ENCODE peak calls at places on chromosomes 6 and 20, in six cellular contexts. W is stomach, I is BE2C, Y is left ventricle myocardium inferior, F is body of pancreas, D is upper lobe of left lung. U is an unnamed sample.

GRCh38 chr6:118719351-118720124 is 68.1 kb upstream of the CEP85L start:
- DNase-seq in W (no peak), I (no peak), Y (no peak), F (no peak), D (no peak), U (no peak)

GRCh38 chr20:573414-574296 is 30.1 kb upstream of the CSNK2A1 start:
- DNase-seq in W (no peak), I (no peak), Y (no peak), F (no peak), D (no peak), U (no peak)

GRCh38 chr6:154683756-154684523 is 49.3 kb upstream of the SCAF8 start:
- DNase-seq in W (no peak), I (no peak), Y (no peak), F (no peak), D (no peak), U (no peak)

GRCh38 chr20:46599227-46599987 is 49.0 kb upstream of the OCSTAMP start:
- DNase-seq in W (no peak), I (no peak), Y (no peak), F (no peak), D (no peak), U (no peak)

GRCh38 chr6:129753422-129753821 is 43.4 kb upstream of the ARHGAP18 start:
- DNase-seq in W (no peak), I (no peak), Y (no peak), F (peak), D (no peak), U (no peak)

GRCh38 chr20:4455301-4455701 is 266.4 kb upstream of the PRND start:
- DNase-seq in W (no peak), I (no peak), Y (no peak), F (no peak), D (no peak), U (no peak)

GRCh38 chr6:125995972-125996580 is 9.7 kb downstream of the TRMT11 start:
- DNase-seq in W (peak), I (peak), Y (peak), F (peak), D (no peak), U (peak)

GRCh38 chr20:18288748-18289705 is 700 bp downstream of the ZNF133 start:
- DNase-seq in W (no peak), I (no peak), Y (no peak), F (no peak), D (no peak), U (no peak)

DNA sequence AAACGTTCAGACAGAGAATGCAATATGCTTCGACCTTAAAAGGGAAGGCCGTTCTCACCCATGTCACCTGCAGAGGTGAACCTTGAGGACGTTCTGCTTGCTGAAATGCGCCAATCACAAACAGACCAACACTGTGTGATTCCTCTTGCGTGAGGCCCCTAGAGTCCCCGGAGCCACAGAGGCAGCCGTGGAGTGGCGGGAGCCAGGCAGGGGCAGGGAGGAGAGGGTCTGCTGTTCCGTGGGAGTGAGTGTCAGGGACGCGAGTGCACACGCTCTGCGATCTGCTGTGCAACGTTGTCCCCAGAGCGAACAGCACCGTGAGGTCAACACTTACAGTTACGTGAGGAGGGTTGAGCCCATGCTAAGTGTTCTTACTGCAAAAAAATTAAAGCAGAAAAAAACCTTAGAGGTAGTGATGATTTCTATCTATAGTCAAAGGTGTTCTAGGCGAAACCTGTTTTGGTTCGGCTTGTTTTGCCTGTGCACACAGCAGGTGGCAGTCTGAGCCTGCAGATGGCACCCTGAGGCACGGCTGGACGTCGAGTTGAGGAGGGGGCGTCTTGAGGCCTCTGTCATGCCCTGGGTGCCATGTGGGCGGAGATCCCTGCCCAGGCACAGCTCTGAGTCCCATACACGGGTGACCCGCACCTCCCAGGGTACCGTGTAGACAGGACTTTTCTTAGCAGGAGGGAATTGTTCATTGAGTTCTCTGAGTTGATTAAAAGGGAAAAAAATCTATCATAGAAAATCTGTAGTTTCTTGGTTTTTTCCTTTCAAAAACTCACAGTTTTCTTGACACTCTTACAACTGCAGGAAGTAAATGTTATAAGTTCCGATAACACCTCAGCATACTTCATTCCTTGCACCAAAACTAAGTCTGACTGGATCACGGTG is 71.8 kb upstream of the FRMD1 start:
- DNase-seq in W (no peak), I (peak), Y (no peak), F (peak), D (peak), U (peak)
- TF ChIP-seq CTCF in W (peak), I (peak), Y (peak), F (peak), D (peak), U (peak)

GRCh38 chr6:5729813-5730212 is 276.9 kb downstream of the NRN1 start:
- DNase-seq in W (no peak), I (no peak), Y (no peak), F (no peak), D (no peak), U (peak)
- TF ChIP-seq CTCF in W (no peak), I (peak), Y (no peak), F (no peak), D (no peak), U (peak)

GRCh38 chr20:22977047-22977785 is 57.9 kb upstream of the SSTR4 start:
- DNase-seq in W (no peak), I (no peak), Y (peak), F (peak), D (no peak), U (no peak)
- TF ChIP-seq CTCF in W (no peak), I (no peak), Y (no peak), F (no peak), D (no peak), U (no peak)

DNA sequence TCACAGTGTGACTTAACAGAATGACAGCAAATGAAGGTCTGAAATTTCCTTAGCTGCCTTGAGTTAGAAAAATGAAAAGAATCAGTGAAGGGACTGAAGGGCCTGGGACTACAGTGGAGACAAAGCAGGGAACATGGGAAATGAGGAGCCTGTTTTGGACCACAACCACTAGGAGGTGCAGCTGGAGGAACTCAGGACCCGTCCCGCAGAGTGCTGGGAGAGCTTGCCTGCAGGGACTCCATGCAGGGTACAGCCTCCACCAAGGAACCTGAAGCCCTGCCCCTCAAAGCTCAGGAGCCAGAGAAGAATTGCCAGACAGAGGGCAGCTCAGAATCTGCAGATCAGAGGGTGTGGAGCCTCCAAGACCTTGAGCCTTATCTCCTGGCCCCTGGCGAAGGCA is 50.7 kb downstream of the LRFN2 start:
- DNase-seq in W (no peak), I (peak), Y (no peak), F (no peak), D (no peak), U (peak)
- TF ChIP-seq CTCF in W (no peak), I (peak), Y (peak), F (no peak), D (no peak), U (peak)

GRCh38 chr6:131807644-131808459 is at the start of gene ENPP1:
- DNase-seq in W (peak), I (peak), Y (peak), F (peak), D (peak), U (peak)
- TF ChIP-seq CTCF in W (no peak), I (no peak), Y (peak), F (peak), D (peak), U (no peak)

DNA sequence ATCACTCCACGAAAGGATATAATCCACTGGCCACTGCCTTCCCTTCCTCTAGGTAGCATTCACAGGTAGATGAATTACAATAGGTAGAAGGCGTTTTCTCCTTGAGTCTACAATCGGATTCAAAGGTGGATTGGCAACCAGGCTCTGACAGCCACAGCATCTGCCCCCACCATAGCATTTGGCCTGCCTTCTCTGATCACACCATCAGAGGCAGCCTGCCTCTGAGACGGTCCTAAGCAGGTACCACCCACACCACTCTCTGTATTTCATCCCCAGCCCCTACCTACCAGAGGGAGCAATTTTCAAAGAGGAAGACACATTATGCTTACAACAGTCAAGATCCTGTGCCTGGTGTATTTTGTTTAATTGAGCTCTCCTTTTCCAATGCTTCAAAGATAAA is 210.5 kb upstream of the SPTLC3 start:
- DNase-seq in W (no peak), I (no peak), Y (no peak), F (no peak), D (no peak), U (peak)
- TF ChIP-seq CTCF in W (no peak), I (no peak), Y (no peak), F (no peak), D (no peak), U (peak)

GRCh38 chr20:39446397-39446796 is 484.3 kb downstream of the DHX35 start:
- DNase-seq in W (no peak), I (no peak), Y (no peak), F (no peak), D (no peak), U (no peak)

DNA sequence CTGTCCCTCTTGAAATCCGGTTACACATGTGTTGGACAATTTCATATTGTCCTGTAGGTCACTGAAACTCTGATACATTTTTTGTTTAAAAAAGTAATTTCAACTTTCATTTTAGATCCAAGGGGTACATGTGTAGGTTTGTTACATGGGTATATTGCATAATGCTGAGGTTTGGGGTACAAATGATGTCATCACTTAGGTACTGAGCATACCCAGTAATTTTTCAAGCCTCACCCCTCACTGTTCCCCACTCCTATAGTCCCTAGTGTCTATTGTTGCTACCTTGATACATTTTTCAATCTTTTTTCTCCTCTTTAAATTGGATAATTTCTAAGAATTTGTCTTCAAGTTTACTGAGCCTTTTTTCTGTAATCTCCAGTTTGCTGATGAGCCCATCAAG is 483.0 kb downstream of the DHX35 start:
- DNase-seq in W (no peak), I (no peak), Y (no peak), F (no peak), D (no peak), U (no peak)
- TF ChIP-seq CTCF in W (no peak), I (no peak), Y (no peak), F (no peak), D (no peak), U (no peak)

U was measured in WERI-Rb-1.